ENCODE peak calls at places on chromosomes 2 and 18, in six cellular contexts. Y, M, L, K, R and S are unnamed samples.

GRCh38 chr2:209913786-209914185 is 88.7 kb upstream of the RPE start:
- DNase-seq in Y (no peak), M (no peak), L (no peak), K (no peak), R (no peak), S (no peak)

GRCh38 chr2:241776336-241777166 is at the start of gene GAL3ST2:
- DNase-seq in Y (no peak), M (no peak), L (no peak), K (no peak), R (no peak), S (no peak)

GRCh38 chr2:41963661-41964525 is 83.9 kb upstream of the PKDCC start:
- DNase-seq in Y (peak), M (no peak), L (no peak), K (no peak), R (no peak), S (no peak)

GRCh38 chr2:144942516-144943256 is 422.8 kb upstream of the ZEB2 start:
- DNase-seq in Y (no peak), M (no peak), L (no peak), K (no peak), R (no peak), S (no peak)

GRCh38 chr2:2934030-2934429 is 443.6 kb downstream of the EIPR1 start:
- DNase-seq in Y (no peak), M (no peak), L (no peak), K (no peak), R (no peak), S (no peak)

GRCh38 chr2:235643680-235644117 is 149.9 kb downstream of the AGAP1 start:
- DNase-seq in Y (no peak), M (no peak), L (no peak), K (no peak), R (no peak), S (no peak)

GRCh38 chr2:131014141-131014540 is 79.1 kb downstream of the FAM168B start:
- DNase-seq in Y (no peak), M (no peak), L (no peak), K (no peak), R (no peak), S (no peak)

GRCh38 chr2:53490659-53491058 is 276.9 kb upstream of the CHAC2 start:
- DNase-seq in Y (no peak), M (no peak), L (no peak), K (no peak), R (no peak), S (no peak)

GRCh38 chr2:237964578-237965404 is 2.0 kb upstream of the UBE2F start:
- DNase-seq in Y (no peak), M (no peak), L (no peak), K (no peak), R (peak), S (no peak)

GRCh38 chr18:65907281-65907680 is 156.5 kb downstream of the CDH7 start:
- DNase-seq in Y (no peak), M (no peak), L (no peak), K (no peak), R (no peak), S (no peak)

GRCh38 chr2:206230060-206230890 is 44.2 kb upstream of the ZDBF2 start:
- DNase-seq in Y (no peak), M (peak), L (no peak), K (no peak), R (no peak), S (peak)

GRCh38 chr2:19043893-19044292 is 314.5 kb downstream of the OSR1 start:
- DNase-seq in Y (no peak), M (no peak), L (no peak), K (no peak), R (no peak), S (no peak)

GRCh38 chr18:58998421-58999203 is 133.9 kb downstream of the ZNF532 start:
- DNase-seq in Y (no peak), M (no peak), L (no peak), K (no peak), R (no peak), S (no peak)

GRCh38 chr18:58997811-58998337 is 133.2 kb downstream of the ZNF532 start:
- DNase-seq in Y (no peak), M (no peak), L (no peak), K (no peak), R (no peak), S (no peak)

GRCh38 chr18:58993260-58993659 is 128.6 kb downstream of the ZNF532 start:
- DNase-seq in Y (no peak), M (no peak), L (no peak), K (no peak), R (no peak), S (no peak)

GRCh38 chr18:58995663-58996062 is 131.0 kb downstream of the ZNF532 start:
- DNase-seq in Y (no peak), M (no peak), L (no peak), K (no peak), R (no peak), S (no peak)

DNA sequence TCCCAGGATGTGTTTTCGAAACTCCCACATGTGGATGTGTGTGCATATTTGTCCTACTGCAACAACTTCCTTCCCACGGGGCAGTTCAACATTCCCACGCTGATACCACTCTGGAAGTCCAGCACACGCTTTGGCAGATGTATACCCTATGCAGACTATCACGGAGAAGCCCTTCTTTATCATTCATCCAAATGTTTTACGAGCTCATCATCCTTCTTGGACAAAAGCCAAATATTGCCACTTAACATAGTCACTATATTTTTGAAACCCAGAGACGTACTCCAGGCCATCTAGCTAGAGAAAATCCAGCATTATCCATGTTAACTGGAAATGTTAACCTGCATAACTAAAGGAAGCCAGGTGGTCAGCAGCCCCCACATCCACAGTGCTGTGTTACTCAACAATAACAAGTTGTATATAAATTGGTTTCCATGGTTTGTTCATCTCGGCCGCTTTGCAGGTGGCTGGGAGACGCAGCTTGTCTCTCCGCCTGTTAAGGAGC is 131.5 kb downstream of the ZNF532 start:
- DNase-seq in Y (no peak), M (no peak), L (no peak), K (no peak), R (no peak), S (no peak)
- TF ChIP-seq ZNF274 in Y (no peak), M (no peak), L (no peak), K (no peak), R (no peak), S (no peak)

GRCh38 chr18:5992381-5992780 is 97.1 kb upstream of the TMEM200C start:
- DNase-seq in Y (no peak), M (no peak), L (no peak), K (no peak), R (no peak), S (no peak)
- TF ChIP-seq ZNF274 in Y (no peak), M (no peak), L (no peak), K (no peak), R (no peak), S (no peak)

GRCh38 chr2:137925599-137925998 is 38.7 kb upstream of the HNMT start:
- DNase-seq in Y (no peak), M (no peak), L (no peak), K (no peak), R (no peak), S (no peak)

GRCh38 chr2:137924019-137924418 is 40.3 kb upstream of the HNMT start:
- DNase-seq in Y (no peak), M (no peak), L (no peak), K (no peak), R (no peak), S (no peak)

GRCh38 chr2:137921062-137921461 is 43.2 kb upstream of the HNMT start:
- DNase-seq in Y (no peak), M (no peak), L (no peak), K (no peak), R (no peak), S (no peak)
- TF ChIP-seq ZNF274 in Y (no peak), M (no peak), L (no peak), K (no peak), R (no peak), S (no peak)

DNA sequence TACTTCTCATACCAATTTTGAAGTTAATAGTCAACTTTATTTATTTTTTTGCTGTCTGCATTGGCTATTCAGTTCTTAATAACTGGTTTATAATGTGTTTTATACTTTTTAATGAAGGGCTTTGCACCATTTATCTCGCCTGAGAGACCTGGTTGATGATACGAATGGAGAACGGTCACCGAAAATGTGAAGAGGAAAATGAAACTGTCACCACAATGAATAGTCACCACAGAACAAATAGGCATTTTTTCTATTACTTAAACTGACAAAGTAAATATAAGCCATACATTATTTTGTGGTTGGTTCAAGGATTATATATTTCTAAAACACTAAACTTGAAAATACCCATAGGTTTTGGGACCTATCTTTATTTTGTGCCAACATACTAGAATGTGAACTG is 20.4 kb downstream of the C18orf54 start:
- DNase-seq in Y (no peak), M (no peak), L (no peak), K (no peak), R (no peak), S (no peak)
- TF ChIP-seq ZNF274 in Y (no peak), M (no peak), L (no peak), K (no peak), R (no peak), S (no peak)

GRCh38 chr2:158782616-158783015 is 12.5 kb upstream of the DAPL1 start:
- DNase-seq in Y (no peak), M (no peak), L (no peak), K (no peak), R (no peak), S (no peak)
- TF ChIP-seq ZNF274 in Y (no peak), M (no peak), L (no peak), K (no peak), R (no peak), S (no peak)

DNA sequence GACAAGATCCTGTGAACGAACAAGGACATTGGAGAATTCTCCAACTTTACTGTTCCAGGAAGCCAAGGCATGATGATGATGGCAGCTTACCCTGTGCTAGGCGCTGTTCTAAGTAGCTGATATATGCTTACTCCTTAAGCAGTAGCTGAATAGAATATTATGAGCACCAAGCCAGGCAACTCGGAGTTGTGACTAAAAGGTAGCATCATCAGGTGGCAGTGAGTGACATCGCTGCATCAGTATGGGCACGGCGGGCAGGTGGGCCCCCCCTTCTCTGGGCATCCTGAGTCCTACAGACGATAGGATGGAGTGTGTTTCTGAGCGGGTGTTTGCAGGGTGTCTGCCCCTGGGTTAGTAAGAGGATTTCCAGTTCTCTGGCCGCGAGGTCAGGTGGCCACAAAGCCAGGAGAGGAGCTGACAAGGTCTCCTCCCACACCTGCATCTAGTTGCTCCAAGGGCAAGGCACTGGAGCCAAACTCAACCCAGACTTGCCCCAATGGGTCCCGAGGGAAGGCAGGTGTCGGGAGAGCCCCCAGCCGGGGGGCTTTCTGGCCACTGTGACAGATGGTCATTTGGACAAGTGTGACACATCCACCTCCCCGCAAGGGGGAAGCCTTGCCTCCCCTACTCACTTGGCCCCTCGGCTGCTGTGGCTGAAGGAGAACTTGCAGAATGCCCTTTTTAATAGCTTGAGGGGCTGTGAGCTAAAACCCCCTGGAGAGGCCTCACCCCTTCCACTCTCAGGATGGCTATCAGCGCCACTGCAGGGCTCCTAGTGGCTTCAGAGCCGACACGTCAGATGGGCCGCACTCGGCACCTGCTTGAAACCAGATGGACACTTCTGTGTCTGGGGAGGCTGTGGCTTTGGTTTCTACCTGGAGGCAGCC is 55.5 kb downstream of the CRACDL start:
- DNase-seq in Y (no peak), M (no peak), L (no peak), K (no peak), R (no peak), S (no peak)
- TF ChIP-seq ZNF274 in Y (no peak), M (no peak), L (no peak), K (no peak), R (no peak), S (no peak)

GRCh38 chr2:179981085-179981484 is 26.0 kb downstream of the CWC22 start:
- DNase-seq in Y (no peak), M (no peak), L (no peak), K (no peak), R (no peak), S (no peak)
- TF ChIP-seq ZNF274 in Y (no peak), M (no peak), L (no peak), K (no peak), R (no peak), S (no peak)